ENCODE peak calls at places on chromosomes 1 and 21, in four cellular contexts. One of them, this sample, is unnamed.

GRCh38 chr1:7695181-7696117 is 75.6 kb upstream of the VAMP3 start:
- DNase-seq in neural progenitor cell: no peak
- DNase-seq in choroid plexus epithelial cell: no peak
- DNase-seq in GM04504: no peak
- DNase-seq in this sample: no peak

GRCh38 chr1:9282436-9282955 is 10.2 kb upstream of the SPSB1 start:
- DNase-seq in choroid plexus epithelial cell: no peak
- DNase-seq in GM04504: no peak
- DNase-seq in neural progenitor cell: no peak
- DNase-seq in this sample: no peak

GRCh38 chr1:206674745-206675175 is 9.9 kb upstream of the MAPKAPK2 start:
- DNase-seq in GM04504: peak
- DNase-seq in neural progenitor cell: no peak
- DNase-seq in choroid plexus epithelial cell: peak
- DNase-seq in this sample: no peak

GRCh38 chr1:192660613-192661012 is 24.7 kb downstream of the RGS13 start:
- DNase-seq in GM04504: no peak
- DNase-seq in neural progenitor cell: no peak
- DNase-seq in choroid plexus epithelial cell: no peak
- DNase-seq in this sample: no peak

GRCh38 chr21:45017376-45017960 is 56.9 kb upstream of the ADARB1 start:
- DNase-seq in neural progenitor cell: no peak
- DNase-seq in choroid plexus epithelial cell: no peak
- DNase-seq in GM04504: no peak
- DNase-seq in this sample: no peak

GRCh38 chr1:226308166-226308722 is 720 bp downstream of the LIN9 start:
- DNase-seq in choroid plexus epithelial cell: no peak
- DNase-seq in neural progenitor cell: peak
- DNase-seq in GM04504: no peak
- DNase-seq in this sample: no peak

GRCh38 chr1:78101514-78101913 is 55.7 kb downstream of the GIPC2 start:
- DNase-seq in choroid plexus epithelial cell: peak
- DNase-seq in neural progenitor cell: no peak
- DNase-seq in GM04504: peak
- DNase-seq in this sample: no peak

GRCh38 chr1:207811920-207812720 is 60.3 kb downstream of the CD46 start:
- DNase-seq in GM04504: no peak
- DNase-seq in neural progenitor cell: peak
- DNase-seq in choroid plexus epithelial cell: peak
- DNase-seq in this sample: no peak

GRCh38 chr1:18178125-18178524 is 70.5 kb downstream of the IGSF21 start:
- DNase-seq in GM04504: no peak
- DNase-seq in choroid plexus epithelial cell: no peak
- DNase-seq in neural progenitor cell: no peak
- DNase-seq in this sample: no peak

GRCh38 chr1:91997607-91998195 is 32.1 kb upstream of the EPHX4 start:
- DNase-seq in choroid plexus epithelial cell: peak
- DNase-seq in neural progenitor cell: peak
- DNase-seq in GM04504: peak
- DNase-seq in this sample: peak

GRCh38 chr1:156025873-156026272 is 5.1 kb upstream of the SSR2 start:
- DNase-seq in neural progenitor cell: peak
- DNase-seq in choroid plexus epithelial cell: peak
- DNase-seq in GM04504: no peak
- DNase-seq in this sample: peak

GRCh38 chr1:229298887-229299503 is 28.1 kb downstream of the RAB4A start:
- DNase-seq in choroid plexus epithelial cell: no peak
- DNase-seq in GM04504: no peak
- DNase-seq in neural progenitor cell: no peak
- DNase-seq in this sample: no peak

GRCh38 chr1:3285341-3285740 is 169.1 kb upstream of the ARHGEF16 start:
- DNase-seq in choroid plexus epithelial cell: no peak
- DNase-seq in GM04504: no peak
- DNase-seq in neural progenitor cell: no peak
- DNase-seq in this sample: no peak

This sample was measured in T-helper 2 cell.